ENCODE peak calls at places on chromosomes 11 and 22, in four cellular contexts. Z is WTC11, X is K562, N is HepG2. T is an unnamed sample.

GRCh38 chr11:6667733-6668374 is 12.2 kb upstream of the DCHS1 start:
- DNase-seq in Z (no peak), X (peak; percentile 48), N (peak; percentile 41), T (peak; percentile 21)

GRCh38 chr11:105244157-105244820 is 104.7 kb upstream of the CARD18 start:
- DNase-seq in Z (no peak), X (no peak), N (no peak), T (peak; percentile 6)

GRCh38 chr11:91947215-91947614 is 277.4 kb upstream of the FAT3 start:
- DNase-seq in Z (no peak), X (no peak), N (no peak), T (no peak)

GRCh38 chr22:36577019-36577418 is 48.1 kb upstream of the EIF3D start:
- DNase-seq in Z (no peak), X (no peak), N (peak; percentile 3), T (peak; percentile 49)

GRCh38 chr22:30078320-30079311 is 1.6 kb upstream of the HORMAD2 start:
- DNase-seq in Z (no peak), X (no peak), N (no peak), T (no peak)

GRCh38 chr11:70567680-70568503 is 169.6 kb downstream of the CTTN start:
- DNase-seq in Z (no peak), X (no peak), N (no peak), T (no peak)

GRCh38 chr11:26778000-26778757 is 56.3 kb upstream of the SLC5A12 start:
- DNase-seq in Z (no peak), X (no peak), N (no peak), T (no peak)

GRCh38 chr11:118142081-118142480 is 10.5 kb downstream of the SCN4B start:
- DNase-seq in Z (no peak), X (no peak), N (no peak), T (peak; percentile 6)

GRCh38 chr11:114353448-114353847 is 46.9 kb downstream of the C11orf71 start:
- DNase-seq in Z (no peak), X (no peak), N (no peak), T (no peak)

GRCh38 chr11:7973011-7973410 is 7.8 kb upstream of the NLRP10 start:
- DNase-seq in Z (no peak), X (no peak), N (no peak), T (no peak)
- TF ChIP-seq NR3C1 in Z (no peak), X (no peak), N (no peak), T (no peak)

DNA sequence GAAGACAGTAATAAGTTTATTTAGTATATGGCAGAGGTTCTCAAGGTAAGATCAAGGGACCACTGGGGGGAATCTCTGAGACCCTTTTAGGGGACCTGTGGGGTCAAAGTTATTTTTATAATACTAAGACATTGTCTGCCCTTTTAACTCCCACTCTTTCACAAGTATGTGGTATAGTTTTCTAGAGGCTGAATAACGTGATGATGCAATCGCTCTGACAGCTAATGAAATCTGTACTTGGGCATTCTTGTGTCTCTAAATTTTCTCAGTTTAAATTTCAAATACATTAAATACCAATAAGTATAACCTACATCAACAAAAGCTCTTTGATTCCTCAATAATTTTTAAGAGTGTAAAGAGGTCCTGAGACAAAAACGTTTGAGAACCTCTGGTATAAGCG is 147.9 kb downstream of the ATG16L2 start:
- DNase-seq in Z (no peak), X (no peak), N (no peak), T (no peak)
- TF ChIP-seq NR3C1 in Z (no peak), X (no peak), N (no peak), T (no peak)

GRCh38 chr11:17733261-17733660 is 1.3 kb upstream of the KCNC1 start:
- DNase-seq in Z (no peak), X (no peak), N (no peak), T (no peak)

GRCh38 chr11:17736921-17737817 is 2.6 kb downstream of the KCNC1 start:
- DNase-seq in Z (no peak), X (no peak), N (no peak), T (no peak)

GRCh38 chr11:17734418-17734911 is at the start of gene KCNC1:
- DNase-seq in Z (peak; percentile 62), X (peak; percentile 21), N (no peak), T (peak; percentile 47)

GRCh38 chr11:17735823-17736772 is 1.5 kb downstream of the KCNC1 start:
- DNase-seq in Z (peak; percentile 40), X (no peak), N (no peak), T (no peak)

GRCh38 chr11:17734986-17735822 is 623 bp downstream of the KCNC1 start:
- DNase-seq in Z (peak; percentile 77), X (peak; percentile 62), N (peak; percentile 33), T (peak; percentile 56)
- TF ChIP-seq NR3C1 in Z (no peak), X (no peak), N (no peak), T (no peak)

GRCh38 chr22:44384563-44384940 is 71.8 kb upstream of the SHISAL1 start:
- DNase-seq in Z (no peak), X (no peak), N (no peak), T (no peak)
- TF ChIP-seq NR3C1 in Z (no peak), X (no peak), N (no peak), T (no peak)